ENCODE peak calls at places on chromosome 2, in ten cellular contexts. M is neural progenitor cell, V is cardiac muscle cell, T is uterus, J is H9, C is PC-3, X is colonic mucosa, U is DND-41, R is heart left ventricle, I is left ventricle myocardium inferior. H is an unnamed sample.

GRCh38 chr2:7516447-7517121 is 599.4 kb downstream of the RNF144A start:
- DNase-seq in M (no peak), V (no peak), T (no peak), J (no peak), C (peak; percentile 85), X (no peak), U (no peak), R (no peak), I (no peak), H (peak; percentile 67)

GRCh38 chr2:112156152-112156986 is 18.2 kb downstream of the FBLN7 start:
- DNase-seq in M (peak; percentile 60), V (peak; percentile 72), T (no peak), J (no peak), C (no peak), X (no peak), U (peak; percentile 40), R (no peak), I (no peak), H (peak; percentile 49)

GRCh38 chr2:160574472-160575140 is 81.0 kb upstream of the RBMS1 start:
- DNase-seq in M (no peak), V (peak; percentile 66), T (no peak), J (no peak), C (peak; percentile 78), X (no peak), U (no peak), R (no peak), I (no peak), H (peak; percentile 93)

GRCh38 chr2:223613017-223613950 is 11.1 kb upstream of the SCG2 start:
- DNase-seq in M (peak; percentile 55), V (peak; percentile 99), T (peak; percentile 89), J (peak; percentile 82), C (peak; percentile 91), X (peak; percentile 52), U (no peak), R (peak; percentile 86), I (peak; percentile 70), H (peak; percentile 99)

GRCh38 chr2:57862153-57862552 is 184.5 kb upstream of the VRK2 start:
- DNase-seq in M (no peak), V (no peak), T (no peak), J (no peak), C (peak; percentile 87), X (no peak), U (no peak), R (no peak), I (no peak), H (no peak)

GRCh38 chr2:15798716-15799431 is 141.5 kb upstream of the MYCN start:
- DNase-seq in M (no peak), V (no peak), T (no peak), J (no peak), C (no peak), X (no peak), U (no peak), R (no peak), I (no peak), H (no peak)

GRCh38 chr2:208441951-208442350 is 35.4 kb downstream of the PTH2R start:
- DNase-seq in M (no peak), V (no peak), T (no peak), J (no peak), C (no peak), X (no peak), U (no peak), R (no peak), I (no peak), H (no peak)

GRCh38 chr2:11515441-11516071 is 18.3 kb upstream of the GREB1 start:
- DNase-seq in M (peak; percentile 75), V (no peak), T (peak; percentile 21), J (no peak), C (no peak), X (no peak), U (no peak), R (no peak), I (no peak), H (no peak)

DNA sequence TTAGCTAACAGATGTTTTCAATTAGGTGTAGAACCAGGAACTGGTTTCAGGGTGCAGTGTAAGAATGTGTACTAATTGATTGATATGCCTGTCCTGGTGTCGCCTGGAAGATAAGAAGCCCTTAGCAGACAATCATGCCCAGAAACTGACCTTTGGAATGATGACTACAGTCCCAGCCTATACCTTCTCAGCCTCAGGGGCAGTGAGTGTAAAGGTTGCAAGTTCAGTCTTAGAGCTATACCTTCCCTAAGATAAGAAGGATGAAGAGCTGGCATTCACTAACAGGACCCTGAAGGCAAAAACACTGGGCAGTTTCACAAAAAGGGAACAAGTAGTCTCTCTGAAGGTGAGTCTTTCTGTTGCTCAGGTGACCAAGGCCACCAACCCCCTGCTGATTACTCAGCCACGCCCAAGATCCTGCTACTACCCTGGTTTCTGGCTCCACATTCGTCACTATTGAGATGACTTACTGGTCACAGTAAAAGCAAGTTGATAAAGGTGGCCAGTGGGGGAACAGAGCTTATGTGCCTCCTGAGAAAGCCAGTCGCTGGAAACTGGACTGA is 71.4 kb downstream of the SPATS2L start:
- DNase-seq in M (no peak), V (no peak), T (no peak), J (no peak), C (peak; percentile 21), X (peak; percentile 74), U (no peak), R (no peak), I (no peak), H (no peak)
- H3K4me1 ChIP-seq in M (peaks cover 45% of the 10 kb centered on the region), V (peaks cover 22% of the 10 kb centered on the region), T (peaks cover 4% of the 10 kb centered on the region), J (peaks cover 28% of the 10 kb centered on the region), C (peaks cover 51% of the 10 kb centered on the region), X (peaks cover 16% of the 10 kb centered on the region), U (peaks cover 11% of the 10 kb centered on the region), R (no peaks in the 10 kb centered on the region), I (peaks cover 87% of the 10 kb centered on the region), H (peaks cover 57% of the 10 kb centered on the region)

GRCh38 chr2:128424406-128424805 is 105.7 kb upstream of the HS6ST1 start:
- DNase-seq in M (no peak), V (no peak), T (no peak), J (peak; percentile 14), C (no peak), X (no peak), U (no peak), R (no peak), I (no peak), H (no peak)

GRCh38 chr2:128425216-128425615 is 106.5 kb upstream of the HS6ST1 start:
- DNase-seq in M (no peak), V (no peak), T (no peak), J (no peak), C (no peak), X (no peak), U (no peak), R (no peak), I (no peak), H (no peak)

GRCh38 chr2:128424806-128425205 is 106.1 kb upstream of the HS6ST1 start:
- DNase-seq in M (peak; percentile 35), V (no peak), T (no peak), J (peak; percentile 17), C (no peak), X (no peak), U (no peak), R (no peak), I (no peak), H (peak; percentile 47)

GRCh38 chr2:128427356-128427755 is 108.7 kb upstream of the HS6ST1 start:
- DNase-seq in M (no peak), V (no peak), T (no peak), J (no peak), C (no peak), X (no peak), U (no peak), R (no peak), I (no peak), H (no peak)

GRCh38 chr2:128425731-128426620 is 107.3 kb upstream of the HS6ST1 start:
- DNase-seq in M (no peak), V (peak; percentile 51), T (no peak), J (peak; percentile 33), C (peak; percentile 77), X (no peak), U (no peak), R (no peak), I (no peak), H (no peak)
- H3K4me1 ChIP-seq in M (peaks cover 25% of the 10 kb centered on the region), V (no peaks in the 10 kb centered on the region), T (no peaks in the 10 kb centered on the region), J (no peaks in the 10 kb centered on the region), C (peaks cover 31% of the 10 kb centered on the region), X (no peaks in the 10 kb centered on the region), U (peaks cover 26% of the 10 kb centered on the region), R (no peaks in the 10 kb centered on the region), I (no peaks in the 10 kb centered on the region), H (peaks cover 20% of the 10 kb centered on the region)

GRCh38 chr2:36562973-36563532 is 34.9 kb downstream of the FEZ2 start:
- DNase-seq in M (no peak), V (peak; percentile 71), T (no peak), J (no peak), C (peak; percentile 45), X (no peak), U (no peak), R (no peak), I (no peak), H (peak; percentile 73)

GRCh38 chr2:36567711-36568408 is 30.1 kb downstream of the FEZ2 start:
- DNase-seq in M (no peak), V (no peak), T (no peak), J (no peak), C (peak; percentile 63), X (no peak), U (no peak), R (no peak), I (no peak), H (no peak)

GRCh38 chr2:36564377-36564930 is 33.5 kb downstream of the FEZ2 start:
- DNase-seq in M (no peak), V (no peak), T (no peak), J (no peak), C (no peak), X (no peak), U (no peak), R (no peak), I (no peak), H (no peak)

GRCh38 chr2:36566887-36567286 is 31.1 kb downstream of the FEZ2 start:
- DNase-seq in M (no peak), V (no peak), T (no peak), J (no peak), C (peak; percentile 21), X (no peak), U (no peak), R (no peak), I (no peak), H (no peak)

GRCh38 chr2:36565712-36566111 is 32.3 kb downstream of the FEZ2 start:
- DNase-seq in M (no peak), V (no peak), T (no peak), J (no peak), C (no peak), X (no peak), U (no peak), R (no peak), I (no peak), H (no peak)
- H3K4me1 ChIP-seq in M (no peaks in the 10 kb centered on the region), V (peaks cover 22% of the 10 kb centered on the region), T (no peaks in the 10 kb centered on the region), J (peaks cover 6% of the 10 kb centered on the region), C (peaks cover 88% of the 10 kb centered on the region), X (peaks cover 13% of the 10 kb centered on the region), U (no peaks in the 10 kb centered on the region), R (no peaks in the 10 kb centered on the region), I (peaks cover 41% of the 10 kb centered on the region), H (peaks cover 73% of the 10 kb centered on the region)

GRCh38 chr2:174797792-174798276 is 33.6 kb upstream of the CHRNA1 start:
- DNase-seq in M (no peak), V (no peak), T (no peak), J (no peak), C (no peak), X (no peak), U (no peak), R (no peak), I (no peak), H (peak; percentile 80)

GRCh38 chr2:174792309-174793025 is 28.2 kb upstream of the CHRNA1 start:
- DNase-seq in M (no peak), V (no peak), T (no peak), J (no peak), C (no peak), X (no peak), U (no peak), R (no peak), I (no peak), H (no peak)

GRCh38 chr2:174794851-174795374 is 30.6 kb upstream of the CHRNA1 start:
- DNase-seq in M (no peak), V (no peak), T (no peak), J (no peak), C (no peak), X (no peak), U (no peak), R (no peak), I (no peak), H (peak; percentile 76)

GRCh38 chr2:174798801-174799200 is 34.5 kb upstream of the CHRNA1 start:
- DNase-seq in M (no peak), V (no peak), T (no peak), J (no peak), C (no peak), X (no peak), U (no peak), R (no peak), I (no peak), H (no peak)

GRCh38 chr2:174796319-174796771 is 32.1 kb upstream of the CHRNA1 start:
- DNase-seq in M (peak; percentile 91), V (no peak), T (no peak), J (peak; percentile 60), C (no peak), X (no peak), U (no peak), R (no peak), I (no peak), H (peak; percentile 48)
- H3K4me1 ChIP-seq in M (peaks cover 38% of the 10 kb centered on the region), V (peaks cover 27% of the 10 kb centered on the region), T (no peaks in the 10 kb centered on the region), J (peaks cover 19% of the 10 kb centered on the region), C (no peaks in the 10 kb centered on the region), X (no peaks in the 10 kb centered on the region), U (no peaks in the 10 kb centered on the region), R (no peaks in the 10 kb centered on the region), I (no peaks in the 10 kb centered on the region), H (peaks cover 71% of the 10 kb centered on the region)